ENCODE peak calls at places on chromosome 21, in nine cellular contexts. C is CD4-positive, CD25-positive, alpha-beta regulatory T cell; K is tibial nerve; P is endothelial cell of umbilical vein; V is MM.1S; T is heart left ventricle; I is esophagus squamous epithelium; A is stomach; B is ovary. D is an unnamed sample. For H3K27me3 and H3K36me3, the result is how much of the 10 kb centered on the place peaks cover.

GRCh38 chr21:37627561-37627960 is 261.0 kb downstream of the DYRK1A start:
- DNase-seq in C (no peak), K (no peak), P (no peak), V (no peak), T (no peak), I (no peak), A (no peak), B (no peak), D (no peak)

GRCh38 chr21:31235671-31236450 is 108.2 kb downstream of the TIAM1 start:
- DNase-seq in C (no peak), K (no peak), P (no peak), V (no peak), T (no peak), I (no peak), A (no peak), B (no peak), D (no peak)

GRCh38 chr21:43333301-43334062 is 93.4 kb downstream of the SIK1 start:
- DNase-seq in C (no peak), K (no peak), P (peak), V (no peak), T (peak), I (no peak), A (peak), B (peak), D (no peak)

GRCh38 chr21:36045993-36046392 is 14.3 kb downstream of the SETD4 start:
- DNase-seq in C (no peak), K (no peak), P (peak), V (no peak), T (no peak), I (no peak), A (no peak), B (no peak), D (no peak)

GRCh38 chr21:29953072-29953471 is 13.3 kb upstream of the GRIK1 start:
- DNase-seq in C (no peak), K (no peak), P (no peak), V (no peak), T (no peak), I (no peak), A (no peak), B (no peak), D (no peak)

GRCh38 chr21:21188513-21189188 is 190.4 kb downstream of the NCAM2 start:
- DNase-seq in C (no peak), K (no peak), P (no peak), V (no peak), T (no peak), I (no peak), A (no peak), B (no peak), D (no peak)

GRCh38 chr21:31670065-31670464 is 10.6 kb downstream of the SOD1 start:
- DNase-seq in C (no peak), K (no peak), P (no peak), V (no peak), T (no peak), I (no peak), A (no peak), B (no peak), D (no peak)

GRCh38 chr21:43269461-43269860 is 100.7 kb downstream of the CRYAA start:
- DNase-seq in C (no peak), K (no peak), P (no peak), V (no peak), T (peak), I (no peak), A (no peak), B (no peak), D (peak)

GRCh38 chr21:21246007-21246406 is 247.8 kb downstream of the NCAM2 start:
- DNase-seq in C (no peak), K (no peak), P (no peak), V (no peak), T (no peak), I (no peak), A (no peak), B (no peak), D (no peak)

GRCh38 chr21:37647781-37648180 is 268.5 kb downstream of the KCNJ6 start:
- DNase-seq in C (no peak), K (no peak), P (no peak), V (no peak), T (no peak), I (no peak), A (no peak), B (no peak), D (no peak)

GRCh38 chr21:17931080-17931479 is 111.9 kb upstream of the C21orf91 start:
- DNase-seq in C (no peak), K (no peak), P (no peak), V (peak), T (no peak), I (no peak), A (no peak), B (no peak), D (no peak)

GRCh38 chr21:43306911-43307676 is 119.8 kb downstream of the SIK1 start:
- DNase-seq in C (no peak), K (no peak), P (no peak), V (peak), T (peak), I (no peak), A (peak), B (no peak), D (no peak)

GRCh38 chr21:36891692-36892091 is 74.8 kb downstream of the HLCS start:
- DNase-seq in C (no peak), K (no peak), P (no peak), V (no peak), T (no peak), I (no peak), A (no peak), B (no peak), D (no peak)

GRCh38 chr21:14271053-14271452 is 55.1 kb downstream of the RBM11 start:
- DNase-seq in C (no peak), K (no peak), P (no peak), V (no peak), T (no peak), I (no peak), A (no peak), B (no peak), D (no peak)

GRCh38 chr21:38965910-38966504 is 160.3 kb downstream of the ETS2 start:
- DNase-seq in C (no peak), K (no peak), P (no peak), V (peak), T (no peak), I (no peak), A (peak), B (peak), D (no peak)

GRCh38 chr21:29749957-29750356 is 189.8 kb downstream of the GRIK1 start:
- DNase-seq in C (no peak), K (no peak), P (no peak), V (no peak), T (no peak), I (no peak), A (no peak), B (no peak), D (no peak)

GRCh38 chr21:38277501-38278111 is 20.8 kb downstream of the KCNJ15 start:
- DNase-seq in C (no peak), K (no peak), P (peak), V (no peak), T (peak), I (no peak), A (no peak), B (peak), D (no peak)

DNA sequence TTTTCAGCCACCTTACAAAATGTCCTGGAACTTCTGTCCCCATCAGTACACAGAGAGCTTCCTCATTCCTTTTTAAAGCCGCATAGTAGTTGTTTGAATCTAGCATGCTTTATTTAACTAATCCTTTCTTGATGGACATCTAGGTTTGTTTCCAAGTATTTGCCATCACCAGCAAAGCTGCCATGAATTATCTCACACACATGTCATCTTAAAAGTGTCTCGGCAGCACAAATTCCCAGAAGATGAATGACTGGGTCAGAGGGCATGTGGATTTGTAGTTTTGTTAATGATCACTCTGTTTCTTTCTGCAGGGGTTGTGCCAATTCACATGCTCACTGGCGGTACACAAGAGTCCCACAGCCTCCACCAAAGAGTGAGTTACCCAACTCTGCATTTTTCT is 68.3 kb downstream of the CLIC6 start:
- DNase-seq in C (no peak), K (no peak), P (no peak), V (no peak), T (no peak), I (no peak), A (no peak), B (no peak), D (no peak)
- H3K27ac ChIP-seq in C (no peak), K (no peak), P (no peak), V (no peak), T (no peak), I (no peak), A (no peak), B (no peak), D (no peak)

DNA sequence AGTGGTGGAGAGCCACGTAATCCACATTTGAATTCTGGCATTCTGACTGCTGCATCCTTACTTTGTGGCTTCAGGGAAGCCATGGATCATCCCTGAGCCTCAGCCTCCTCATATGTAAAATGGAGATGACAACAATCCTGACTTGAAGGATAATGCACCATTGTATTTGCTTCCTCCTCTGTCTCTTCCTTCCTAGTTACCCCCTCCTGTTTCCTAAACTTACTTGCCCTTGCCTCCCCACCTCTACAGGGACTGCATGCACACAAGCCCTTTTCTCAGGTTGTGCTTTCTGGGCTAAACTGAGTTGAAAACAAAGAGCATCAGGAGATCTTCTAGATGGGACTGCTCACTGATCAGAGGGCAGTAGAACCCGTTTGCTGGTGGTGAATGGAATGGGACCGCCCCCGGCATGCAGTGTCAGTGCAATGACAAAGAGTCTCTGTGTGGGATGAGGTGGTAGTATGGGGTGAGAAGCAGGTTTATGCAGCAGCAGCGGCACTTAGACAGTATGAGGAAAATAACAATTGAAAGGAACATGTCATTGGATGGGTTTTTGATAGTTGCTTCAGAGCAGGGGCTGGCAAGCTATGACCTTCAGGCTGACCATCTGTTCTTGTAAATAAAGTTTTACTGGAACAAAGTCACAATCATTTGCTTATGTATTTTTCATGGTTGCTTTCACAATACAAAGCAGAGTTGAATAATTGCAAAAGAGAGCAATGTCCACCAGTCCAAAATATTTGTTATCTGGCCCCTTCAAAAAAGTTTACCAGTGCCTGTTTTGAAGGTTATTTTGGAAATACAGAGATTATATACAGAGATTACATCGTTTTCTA is 6.1 kb upstream of the ADAMTS1 start:
- DNase-seq in C (no peak), K (no peak), P (no peak), V (no peak), T (no peak), I (no peak), A (no peak), B (no peak), D (no peak)
- H3K27me3 ChIP-seq in C (under half), K (under half), P (under half), V (under half), T (under half), I (under half), A (under half), B (under half), D (under half)

DNA sequence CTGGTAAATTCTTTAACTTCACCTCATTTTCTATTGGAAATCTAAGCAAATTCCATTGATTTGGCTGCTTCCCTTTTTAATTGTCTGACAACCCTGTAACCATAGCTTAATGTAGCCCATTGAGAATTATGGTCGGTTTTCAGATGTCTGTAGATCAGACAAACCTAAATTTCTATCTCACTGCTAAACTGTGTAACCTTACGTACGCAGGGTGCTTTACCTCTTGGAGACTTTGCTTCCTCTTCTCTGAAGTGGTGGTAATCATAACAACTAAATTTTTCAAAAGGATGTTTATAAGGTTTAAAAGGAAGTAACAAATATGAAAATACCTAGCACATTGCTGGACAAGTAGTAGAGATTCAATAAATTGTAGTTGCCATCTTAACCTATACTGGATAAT is 25.9 kb downstream of the IFNAR1 start:
- DNase-seq in C (no peak), K (no peak), P (no peak), V (no peak), T (no peak), I (no peak), A (no peak), B (no peak), D (no peak)
- H3K36me3 ChIP-seq in C (half or more), K (under half), P (under half), V (under half), T (half or more), I (under half), A (half or more), B (under half), D (under half)

GRCh38 chr21:45756029-45756428 is 112.5 kb downstream of the PCBP3 start:
- DNase-seq in C (no peak), K (no peak), P (no peak), V (no peak), T (no peak), I (no peak), A (no peak), B (no peak), D (no peak)

GRCh38 chr21:45761703-45762102 is 118.2 kb downstream of the PCBP3 start:
- DNase-seq in C (no peak), K (no peak), P (no peak), V (no peak), T (no peak), I (no peak), A (no peak), B (no peak), D (no peak)

GRCh38 chr21:45750924-45751323 is 107.4 kb downstream of the PCBP3 start:
- DNase-seq in C (no peak), K (no peak), P (no peak), V (no peak), T (no peak), I (no peak), A (no peak), B (no peak), D (no peak)

GRCh38 chr21:45753445-45753844 is 109.9 kb downstream of the PCBP3 start:
- DNase-seq in C (no peak), K (no peak), P (no peak), V (no peak), T (no peak), I (no peak), A (no peak), B (no peak), D (no peak)

DNA sequence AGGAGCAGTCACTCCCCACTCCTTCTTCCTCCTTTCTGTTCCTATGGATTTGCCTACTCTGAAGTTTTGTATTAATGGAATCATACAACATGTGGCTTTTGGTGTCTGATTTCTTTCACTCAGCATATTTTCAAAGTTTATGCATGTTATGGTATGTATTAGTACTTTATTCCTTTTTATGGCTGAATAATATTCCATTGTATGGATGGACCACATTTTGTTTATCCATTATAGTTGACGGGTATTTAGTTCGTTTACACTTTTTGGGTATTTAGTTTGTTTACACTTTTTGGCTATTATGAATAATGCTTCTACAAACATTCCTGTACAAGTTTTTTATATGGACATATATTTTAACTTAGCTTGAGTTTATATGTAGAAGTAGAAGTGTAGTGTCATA is 113.1 kb downstream of the PCBP3 start:
- DNase-seq in C (no peak), K (no peak), P (no peak), V (no peak), T (no peak), I (no peak), A (no peak), B (no peak), D (no peak)
- H3K27ac ChIP-seq in C (no peak), K (no peak), P (no peak), V (no peak), T (no peak), I (no peak), A (no peak), B (no peak), D (no peak)

DNA sequence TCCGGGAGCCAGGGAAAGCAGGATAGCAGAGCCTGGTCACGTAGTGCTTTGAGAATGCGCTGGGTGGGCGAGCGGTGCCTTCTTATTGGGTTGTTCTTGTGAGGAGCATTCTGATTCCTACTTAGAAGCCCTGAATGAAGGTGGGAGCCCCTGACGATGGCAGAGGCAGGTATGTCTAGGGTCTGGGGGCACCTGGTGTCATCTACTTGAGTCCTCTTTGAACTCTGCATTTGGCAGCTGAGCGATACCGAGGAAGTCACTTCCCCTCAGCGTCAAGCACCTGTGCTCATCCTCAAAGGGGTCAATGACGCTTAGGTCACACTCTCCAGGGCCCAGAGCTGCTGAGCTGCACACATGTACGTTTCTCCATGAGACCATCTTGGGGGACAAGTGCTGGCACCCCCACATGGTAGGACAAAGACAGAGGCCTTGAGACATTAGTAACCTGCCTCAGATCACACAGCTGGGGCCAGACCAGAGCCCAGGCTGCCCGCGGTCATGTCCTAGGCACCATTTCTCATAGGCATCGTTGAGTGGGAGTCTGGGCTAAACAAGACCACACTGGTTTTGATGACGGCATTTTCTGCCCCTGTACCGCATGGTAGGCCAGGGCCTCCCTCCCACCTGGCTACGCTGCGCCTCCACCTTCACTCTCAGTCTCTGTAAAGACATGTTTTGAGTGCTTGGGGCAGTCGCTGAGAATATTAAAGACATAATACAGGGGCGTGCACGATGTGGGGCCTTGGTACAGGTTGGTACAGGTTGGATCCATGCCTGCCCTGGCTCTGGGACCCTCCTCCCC is 69.1 kb upstream of the ABCG1 start:
- DNase-seq in C (no peak), K (no peak), P (no peak), V (no peak), T (no peak), I (no peak), A (no peak), B (peak), D (no peak)
- H3K27me3 ChIP-seq in C (under half), K (under half), P (under half), V (half or more), T (under half), I (under half), A (under half), B (under half), D (under half)

GRCh38 chr21:41960386-41960785 is 6.6 kb upstream of the C2CD2 start:
- DNase-seq in C (no peak), K (no peak), P (no peak), V (no peak), T (no peak), I (no peak), A (no peak), B (no peak), D (no peak)

GRCh38 chr21:41961753-41962152 is 7.9 kb upstream of the C2CD2 start:
- DNase-seq in C (no peak), K (no peak), P (no peak), V (no peak), T (no peak), I (no peak), A (no peak), B (no peak), D (no peak)

GRCh38 chr21:41958886-41959563 is 5.2 kb upstream of the C2CD2 start:
- DNase-seq in C (no peak), K (no peak), P (peak), V (no peak), T (no peak), I (no peak), A (no peak), B (no peak), D (no peak)

GRCh38 chr21:41962425-41962966 is 8.7 kb upstream of the C2CD2 start:
- DNase-seq in C (no peak), K (no peak), P (no peak), V (no peak), T (no peak), I (no peak), A (no peak), B (no peak), D (no peak)

DNA sequence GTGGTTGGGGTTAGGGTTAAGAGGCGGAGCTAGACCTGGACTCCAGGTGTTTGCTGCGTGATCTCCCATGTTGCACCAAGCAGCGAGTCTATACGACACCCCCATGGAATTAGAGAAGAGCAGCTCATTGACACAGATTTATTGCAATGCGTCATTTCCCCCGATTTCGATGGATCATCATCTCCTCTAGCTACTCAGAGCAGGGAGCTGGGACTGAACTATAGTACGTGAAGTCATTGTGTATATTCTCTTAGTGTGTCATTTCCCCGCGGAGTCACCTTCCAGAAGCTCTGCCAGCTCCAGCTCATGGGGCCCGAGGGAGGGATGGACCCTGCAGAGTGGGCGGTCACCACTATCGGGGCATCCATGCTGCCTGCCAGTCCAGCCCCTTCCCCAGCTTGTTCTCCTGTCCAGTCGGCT is 7.5 kb upstream of the C2CD2 start:
- DNase-seq in C (no peak), K (no peak), P (peak), V (no peak), T (no peak), I (no peak), A (no peak), B (no peak), D (no peak)
- H3K36me3 ChIP-seq in C (under half), K (under half), P (under half), V (under half), T (under half), I (under half), A (under half), B (under half), D (under half)